ENCODE peak calls at places on chromosome 14, in nine cellular contexts. One of them, this sample, is unnamed.

GRCh38 chr14:105358943-105359342 is 39.4 kb upstream of the TEX22 start:
- DNase-seq in SK-MEL-5: no peak
- DNase-seq in T-helper 9 cell: no peak
- DNase-seq in CD4-positive, CD25-positive, alpha-beta regulatory T cell: no peak
- DNase-seq in germinal center: no peak
- DNase-seq in HEK293T: no peak
- DNase-seq in frontal cortex: no peak
- DNase-seq in NCI-H1417 treated with DMSO at 0.1 percent for 48 hours: no peak
- DNase-seq in A172: no peak
- DNase-seq in this sample: no peak

GRCh38 chr14:69654109-69654508 is 42.7 kb downstream of the SUSD6 start:
- DNase-seq in SK-MEL-5: no peak
- DNase-seq in T-helper 9 cell: no peak
- DNase-seq in CD4-positive, CD25-positive, alpha-beta regulatory T cell: no peak
- DNase-seq in germinal center: no peak
- DNase-seq in HEK293T: no peak
- DNase-seq in frontal cortex: no peak
- DNase-seq in NCI-H1417 treated with DMSO at 0.1 percent for 48 hours: no peak
- DNase-seq in A172: no peak
- DNase-seq in this sample: no peak

GRCh38 chr14:106174206-106174605 is 647.8 kb downstream of the TMEM121 start:
- DNase-seq in SK-MEL-5: no peak
- DNase-seq in T-helper 9 cell: peak
- DNase-seq in CD4-positive, CD25-positive, alpha-beta regulatory T cell: no peak
- DNase-seq in germinal center: no peak
- DNase-seq in HEK293T: no peak
- DNase-seq in frontal cortex: no peak
- DNase-seq in NCI-H1417 treated with DMSO at 0.1 percent for 48 hours: no peak
- DNase-seq in A172: no peak
- DNase-seq in this sample: no peak

GRCh38 chr14:54893151-54893760 is 9.4 kb downstream of the GCH1 start:
- DNase-seq in SK-MEL-5: peak
- DNase-seq in T-helper 9 cell: no peak
- DNase-seq in CD4-positive, CD25-positive, alpha-beta regulatory T cell: no peak
- DNase-seq in germinal center: peak
- DNase-seq in HEK293T: peak
- DNase-seq in frontal cortex: no peak
- DNase-seq in NCI-H1417 treated with DMSO at 0.1 percent for 48 hours: no peak
- DNase-seq in A172: peak
- DNase-seq in this sample: peak

GRCh38 chr14:20247651-20248246 is 8.7 kb downstream of the OR11H4 start:
- DNase-seq in SK-MEL-5: peak
- DNase-seq in T-helper 9 cell: no peak
- DNase-seq in CD4-positive, CD25-positive, alpha-beta regulatory T cell: no peak
- DNase-seq in germinal center: no peak
- DNase-seq in HEK293T: peak
- DNase-seq in frontal cortex: no peak
- DNase-seq in NCI-H1417 treated with DMSO at 0.1 percent for 48 hours: no peak
- DNase-seq in A172: no peak
- DNase-seq in this sample: no peak

GRCh38 chr14:64187331-64187730 is 106.8 kb downstream of the ESR2 start:
- DNase-seq in SK-MEL-5: no peak
- DNase-seq in T-helper 9 cell: no peak
- DNase-seq in CD4-positive, CD25-positive, alpha-beta regulatory T cell: no peak
- DNase-seq in germinal center: no peak
- DNase-seq in HEK293T: no peak
- DNase-seq in frontal cortex: no peak
- DNase-seq in NCI-H1417 treated with DMSO at 0.1 percent for 48 hours: no peak
- DNase-seq in A172: no peak
- DNase-seq in this sample: no peak

GRCh38 chr14:54698501-54698900 is 131.6 kb downstream of the SAMD4A start:
- DNase-seq in SK-MEL-5: peak
- DNase-seq in T-helper 9 cell: no peak
- DNase-seq in CD4-positive, CD25-positive, alpha-beta regulatory T cell: no peak
- DNase-seq in germinal center: no peak
- DNase-seq in HEK293T: no peak
- DNase-seq in frontal cortex: no peak
- DNase-seq in NCI-H1417 treated with DMSO at 0.1 percent for 48 hours: no peak
- DNase-seq in A172: no peak
- DNase-seq in this sample: no peak

GRCh38 chr14:75720828-75721227 is 59.8 kb downstream of the TTLL5 start:
- DNase-seq in SK-MEL-5: no peak
- DNase-seq in T-helper 9 cell: no peak
- DNase-seq in CD4-positive, CD25-positive, alpha-beta regulatory T cell: no peak
- DNase-seq in germinal center: no peak
- DNase-seq in HEK293T: no peak
- DNase-seq in frontal cortex: peak
- DNase-seq in NCI-H1417 treated with DMSO at 0.1 percent for 48 hours: no peak
- DNase-seq in A172: no peak
- DNase-seq in this sample: no peak

GRCh38 chr14:23523229-23524016 is 28.1 kb downstream of the ZFHX2 start:
- DNase-seq in SK-MEL-5: no peak
- DNase-seq in T-helper 9 cell: no peak
- DNase-seq in CD4-positive, CD25-positive, alpha-beta regulatory T cell: no peak
- DNase-seq in germinal center: no peak
- DNase-seq in HEK293T: no peak
- DNase-seq in frontal cortex: no peak
- DNase-seq in NCI-H1417 treated with DMSO at 0.1 percent for 48 hours: no peak
- DNase-seq in A172: no peak
- DNase-seq in this sample: no peak

GRCh38 chr14:76874734-76875133 is 48.5 kb downstream of the LRRC74A start:
- DNase-seq in SK-MEL-5: no peak
- DNase-seq in T-helper 9 cell: no peak
- DNase-seq in CD4-positive, CD25-positive, alpha-beta regulatory T cell: no peak
- DNase-seq in germinal center: no peak
- DNase-seq in HEK293T: no peak
- DNase-seq in frontal cortex: no peak
- DNase-seq in NCI-H1417 treated with DMSO at 0.1 percent for 48 hours: no peak
- DNase-seq in A172: no peak
- DNase-seq in this sample: no peak